ENCODE peak calls at places on chromosomes 5 and 9, in ten cellular contexts. N, K, Y, E, M, H, I, S, G and W are unnamed samples.

GRCh38 chr5:151740958-151741373 is 17.5 kb downstream of the ATOX1 start:
- DNase-seq in E (no peak), H (peak), G (no peak), I (no peak), N (no peak), Y (no peak), K (no peak), S (no peak), M (no peak), W (no peak)

GRCh38 chr5:56316302-56316994 is 83.3 kb upstream of the ANKRD55 start:
- DNase-seq in G (no peak), H (no peak), S (no peak), M (no peak), I (no peak), E (no peak), Y (no peak), K (no peak), N (no peak), W (no peak)

GRCh38 chr9:82101475-82101874 is 112.9 kb downstream of the SPATA31D1 start:
- DNase-seq in M (no peak), K (no peak), E (no peak), H (peak), S (no peak), G (no peak), I (peak), Y (no peak), N (no peak), W (no peak)

GRCh38 chr9:15205632-15206243 is 101.3 kb downstream of the TTC39B start:
- DNase-seq in K (no peak), E (no peak), G (no peak), M (no peak), H (peak), N (no peak), Y (no peak), S (no peak), I (no peak), W (no peak)

GRCh38 chr9:78127271-78128225 is 95.9 kb upstream of the GNAQ start:
- DNase-seq in N (no peak), S (no peak), M (no peak), G (no peak), K (no peak), E (no peak), I (no peak), Y (peak), H (no peak), W (no peak)

GRCh38 chr9:96376926-96377874 is 6.3 kb downstream of the SLC35D2 start:
- DNase-seq in S (peak), N (peak), M (peak), E (no peak), Y (no peak), G (no peak), I (no peak), H (peak), K (no peak), W (no peak)

GRCh38 chr9:105346273-105346672 is 101.6 kb upstream of the FSD1L start:
- DNase-seq in Y (no peak), M (no peak), I (no peak), E (no peak), S (no peak), G (no peak), H (no peak), K (no peak), N (no peak), W (no peak)

GRCh38 chr5:95327211-95327610 is 42.3 kb upstream of the MCTP1 start:
- DNase-seq in M (no peak), Y (no peak), G (no peak), I (no peak), H (no peak), N (no peak), E (no peak), S (no peak), K (no peak), W (no peak)

GRCh38 chr9:85062385-85062784 is 392.9 kb downstream of the NTRK2 start:
- DNase-seq in K (no peak), Y (no peak), S (no peak), G (no peak), H (no peak), I (no peak), E (no peak), M (no peak), N (no peak), W (no peak)

GRCh38 chr9:134607971-134608370 is 33.6 kb upstream of the COL5A1 start:
- DNase-seq in G (peak), M (no peak), K (no peak), S (no peak), I (no peak), N (no peak), Y (no peak), H (peak), E (no peak), W (no peak)

GRCh38 chr9:118595719-118596305 is 773.4 kb downstream of the BRINP1 start:
- DNase-seq in N (no peak), G (no peak), I (peak), Y (peak), H (peak), S (no peak), E (no peak), K (no peak), M (no peak), W (no peak)

GRCh38 chr5:33761139-33761538 is 130.7 kb downstream of the ADAMTS12 start:
- DNase-seq in E (no peak), G (no peak), Y (no peak), I (no peak), K (no peak), N (no peak), H (peak), S (no peak), M (no peak), W (no peak)

GRCh38 chr9:134294228-134295071 is 31.8 kb upstream of the RXRA start:
- DNase-seq in E (no peak), S (peak), Y (no peak), M (no peak), G (peak), N (no peak), I (no peak), H (peak), K (peak), W (no peak)

GRCh38 chr9:21549890-21550289 is 67.8 kb upstream of the IFNE start:
- DNase-seq in N (no peak), K (no peak), M (no peak), I (no peak), E (no peak), Y (no peak), S (no peak), H (no peak), G (no peak), W (no peak)

GRCh38 chr5:675876-676698 is 17.1 kb downstream of the TPPP start:
- DNase-seq in N (peak), Y (peak), I (peak), H (no peak), E (no peak), G (no peak), M (no peak), K (peak), S (peak), W (no peak)

GRCh38 chr5:156201793-156202388 is 125.1 kb upstream of the SGCD start:
- DNase-seq in S (no peak), H (peak), I (no peak), N (no peak), E (peak), Y (no peak), M (no peak), G (no peak), K (no peak), W (no peak)

GRCh38 chr5:9468070-9468388 is 77.8 kb downstream of the SEMA5A start:
- DNase-seq in Y (no peak), K (no peak), H (peak), E (peak), M (no peak), N (peak), I (no peak), S (no peak), G (no peak), W (no peak)

GRCh38 chr9:136347472-136348256 is 15.9 kb downstream of the DNLZ start:
- DNase-seq in N (no peak), K (peak), H (no peak), Y (no peak), M (no peak), I (no peak), E (no peak), G (no peak), S (no peak), W (no peak)

GRCh38 chr5:31987985-31988710 is 186.0 kb downstream of the GOLPH3 start:
- DNase-seq in M (no peak), E (peak), H (peak), G (no peak), K (no peak), Y (no peak), I (no peak), N (no peak), S (no peak), W (peak)

GRCh38 chr9:34500623-34501267 is 22.0 kb downstream of the ENHO start:
- DNase-seq in M (peak), K (peak), H (peak), Y (peak), I (peak), S (peak), E (no peak), N (peak), G (peak), W (peak)

GRCh38 chr5:138655530-138656245 is 80.5 kb upstream of the HSPA9 start:
- DNase-seq in N (no peak), H (no peak), E (no peak), K (peak), S (no peak), I (no peak), G (peak), Y (peak), M (no peak), W (no peak)

GRCh38 chr9:137605146-137606004 is at the start of gene ARRDC1:
- DNase-seq in N (peak), K (peak), H (peak), S (peak), I (peak), G (peak), Y (peak), E (no peak), M (peak), W (no peak)

GRCh38 chr9:133761641-133762248 is 23.6 kb upstream of the SARDH start:
- DNase-seq in M (no peak), E (no peak), G (no peak), H (no peak), I (no peak), S (no peak), N (peak), K (peak), Y (no peak), W (no peak)

GRCh38 chr5:142830241-142831018 is 60.3 kb downstream of the ARHGAP26 start:
- DNase-seq in K (no peak), G (no peak), M (no peak), E (peak), I (no peak), H (peak), Y (no peak), N (no peak), S (no peak), W (peak)

GRCh38 chr9:32589083-32589713 is 16.2 kb upstream of the NDUFB6 start:
- DNase-seq in I (peak), G (no peak), M (no peak), Y (no peak), N (no peak), E (no peak), H (peak), S (no peak), K (no peak), W (peak)

GRCh38 chr9:114163517-114163924 is 8.2 kb downstream of the COL27A1 start:
- DNase-seq in H (peak), I (no peak), N (no peak), S (peak), K (no peak), Y (no peak), G (no peak), M (peak), E (no peak), W (no peak)

GRCh38 chr5:23139338-23140171 is 286.4 kb upstream of the CDH12 start:
- DNase-seq in E (no peak), I (peak), K (no peak), N (no peak), G (no peak), H (peak), S (no peak), Y (no peak), M (no peak), W (no peak)
- TF ChIP-seq CTCF in E (no peak), I (peak), K (peak), N (no peak), G (peak), H (no peak), S (peak), Y (peak), M (no peak), W (no peak)

GRCh38 chr5:16932401-16932800 is 3.7 kb downstream of the MYO10 start:
- DNase-seq in Y (no peak), K (no peak), N (no peak), G (no peak), H (no peak), I (no peak), M (no peak), S (no peak), E (no peak), W (no peak)

GRCh38 chr5:16933337-16933736 is 2.8 kb downstream of the MYO10 start:
- DNase-seq in S (no peak), N (no peak), E (no peak), Y (no peak), K (no peak), I (no peak), G (no peak), H (no peak), M (no peak), W (no peak)

GRCh38 chr5:16934669-16935068 is 1.4 kb downstream of the MYO10 start:
- DNase-seq in G (no peak), H (peak), N (no peak), M (no peak), Y (no peak), K (no peak), E (no peak), I (no peak), S (no peak), W (no peak)

GRCh38 chr5:16935271-16936149 is 578 bp downstream of the MYO10 start:
- DNase-seq in Y (no peak), M (peak), S (peak), H (peak), I (peak), E (no peak), N (peak), K (peak), G (peak), W (no peak)

GRCh38 chr5:16934123-16934522 is 2.0 kb downstream of the MYO10 start:
- DNase-seq in M (peak), E (no peak), N (peak), Y (no peak), I (peak), H (peak), K (peak), G (peak), S (peak), W (no peak)
- H3K4me3 ChIP-seq in M (peak), E (peak), N (no peak), Y (peak), I (no peak), H (peak), K (no peak), G (peak), S (peak), W (peak)

DNA sequence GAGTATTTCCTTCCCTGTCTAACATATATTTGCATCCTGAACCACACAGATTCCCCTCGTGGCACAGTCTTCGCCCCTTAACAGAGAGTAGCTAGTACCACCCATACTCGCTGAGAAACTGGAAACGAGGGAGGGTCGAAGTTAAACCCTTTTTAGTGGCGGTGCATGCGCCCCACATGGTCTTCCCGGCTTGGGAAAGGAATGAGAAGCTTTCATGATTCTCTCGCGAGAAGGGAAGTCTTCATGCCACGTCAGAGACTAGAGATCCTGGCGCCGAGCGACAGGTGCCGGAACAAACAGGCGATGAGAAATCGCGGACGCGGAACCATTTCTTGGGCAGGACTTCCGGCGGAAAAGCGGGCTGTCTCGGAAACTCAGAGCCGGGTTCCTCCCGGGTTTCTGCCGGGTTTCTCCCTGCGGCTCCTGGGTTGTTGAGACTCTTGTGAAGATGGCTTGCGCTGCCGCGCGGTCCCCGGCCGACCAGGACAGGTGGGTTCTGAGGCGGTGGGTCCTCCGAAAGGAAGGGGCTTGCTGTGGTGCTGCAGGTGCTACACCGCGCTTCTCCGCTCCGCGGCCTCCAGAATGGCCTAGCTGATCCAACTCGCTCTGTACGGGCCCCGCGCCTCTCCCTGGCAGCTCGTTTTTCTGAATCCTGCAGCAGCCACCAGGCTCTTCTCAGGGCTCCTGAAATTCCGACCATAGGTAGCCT is at the start of gene SRP19:
- DNase-seq in S (peak), K (peak), G (peak), Y (peak), H (peak), E (peak), M (peak), I (peak), N (peak), W (peak)
- TF ChIP-seq CTCF in S (no peak), K (no peak), G (peak), Y (no peak), H (no peak), E (no peak), M (no peak), I (no peak), N (no peak), W (no peak)

GRCh38 chr5:27008604-27009564 is 29.5 kb downstream of the CDH9 start:
- DNase-seq in E (no peak), M (no peak), G (no peak), S (no peak), N (no peak), K (no peak), Y (no peak), I (no peak), H (no peak), W (no peak)
- H3K4me3 ChIP-seq in E (no peak), M (no peak), G (no peak), S (no peak), N (no peak), K (no peak), Y (no peak), I (no peak), H (no peak), W (no peak)

GRCh38 chr9:103789686-103790085 is 304.4 kb upstream of the SMC2 start:
- DNase-seq in M (no peak), N (no peak), K (no peak), H (no peak), E (no peak), G (no peak), I (peak), S (no peak), Y (no peak), W (no peak)
- TF ChIP-seq CTCF in M (no peak), N (no peak), K (peak), H (peak), E (peak), G (peak), I (peak), S (peak), Y (no peak), W (no peak)

DNA sequence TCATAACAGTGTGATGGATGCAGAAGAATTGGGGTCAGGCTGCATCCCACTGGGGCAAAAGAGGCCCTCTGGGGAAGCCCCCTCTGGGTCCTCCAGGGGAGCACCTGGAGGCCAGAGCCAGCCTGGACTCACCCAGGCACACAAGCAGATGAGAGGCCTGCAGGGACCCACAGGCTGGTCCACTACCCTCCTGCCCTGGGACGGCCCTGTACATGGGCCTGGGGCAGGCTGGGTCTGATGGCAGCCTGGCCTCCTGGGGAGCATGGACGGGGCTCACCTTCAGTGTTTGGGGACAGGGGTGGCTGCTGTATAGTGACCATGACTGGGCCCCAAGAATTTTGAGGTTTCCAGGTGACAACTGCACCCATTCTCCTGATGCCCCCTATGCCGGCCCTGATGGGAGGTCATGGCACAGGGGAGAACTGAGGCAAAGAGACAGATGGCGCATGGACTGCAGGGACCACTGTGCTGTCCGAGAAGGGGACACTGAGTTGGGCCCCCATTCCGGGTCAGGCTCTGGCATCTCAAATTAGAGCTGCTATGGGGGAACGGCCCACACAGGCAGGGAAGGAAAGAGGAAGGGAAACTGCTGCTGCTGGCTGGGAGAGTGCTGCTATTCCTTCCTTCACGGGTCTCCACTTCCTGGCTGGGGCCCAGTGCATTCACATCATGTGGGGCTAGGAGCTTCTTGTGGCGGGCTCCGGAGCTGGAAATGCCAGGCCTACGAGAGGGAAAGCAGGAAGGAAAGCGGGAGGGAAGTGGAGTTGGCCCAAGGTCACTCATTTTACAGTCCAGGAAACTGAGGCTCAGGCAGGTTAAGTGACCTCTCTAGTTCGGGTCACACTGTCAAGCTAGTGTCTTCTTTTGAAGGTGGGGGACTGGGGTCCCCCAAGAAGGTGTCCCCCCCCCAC is 1.5 kb upstream of the CARD19 start:
- DNase-seq in Y (peak), I (peak), G (peak), S (peak), K (no peak), H (no peak), E (no peak), M (no peak), N (peak), W (no peak)
- H3K4me3 ChIP-seq in Y (peak), I (peak), G (peak), S (peak), K (peak), H (peak), E (peak), M (peak), N (no peak), W (peak)

GRCh38 chr5:10987881-10988504 is 227.0 kb upstream of the DAP start:
- DNase-seq in G (peak), N (peak), S (peak), Y (peak), H (peak), E (no peak), I (peak), K (peak), M (peak), W (no peak)
- TF ChIP-seq CTCF in G (peak), N (no peak), S (peak), Y (peak), H (peak), E (peak), I (peak), K (peak), M (peak), W (peak)

GRCh38 chr9:87445646-87446045 is 52.0 kb upstream of the DAPK1 start:
- DNase-seq in I (peak), Y (peak), M (peak), S (peak), N (no peak), H (no peak), G (peak), E (no peak), K (no peak), W (no peak)
- H3K4me3 ChIP-seq in I (no peak), Y (peak), M (no peak), S (no peak), N (no peak), H (no peak), G (no peak), E (no peak), K (no peak), W (no peak)

DNA sequence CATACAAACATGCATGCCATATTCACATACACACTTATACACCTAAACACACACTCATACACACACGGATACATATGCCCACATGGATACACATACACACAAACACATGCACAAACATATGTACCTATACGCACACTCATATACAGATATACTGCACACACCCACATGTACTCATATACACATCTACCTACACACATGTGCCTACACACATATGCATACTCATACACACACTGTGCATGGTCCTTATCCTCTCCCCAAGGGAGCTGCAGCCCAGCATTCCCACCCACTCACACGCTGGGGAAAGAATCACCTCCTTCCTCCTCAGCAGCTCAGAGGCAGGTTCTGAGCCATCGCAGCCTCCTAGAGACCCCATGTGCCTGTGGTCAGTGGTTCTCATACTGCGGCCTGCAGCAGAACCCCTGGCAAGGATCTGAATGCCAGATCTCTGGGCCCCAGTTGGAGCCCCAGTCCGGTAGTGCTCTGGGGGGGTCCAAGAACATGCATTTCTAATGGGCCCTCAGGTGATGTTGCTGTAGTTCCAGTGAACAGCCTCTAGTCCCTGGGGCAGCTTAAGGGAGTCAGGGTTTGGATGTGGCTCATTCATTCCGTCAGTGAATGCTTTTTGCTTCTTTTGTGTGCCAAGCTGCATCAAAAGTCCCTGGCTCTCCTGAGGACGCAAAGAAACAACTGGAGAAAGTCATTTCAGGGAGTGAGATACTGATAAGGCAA is 39.0 kb downstream of the SEMA4D start:
- DNase-seq in G (no peak), M (no peak), H (no peak), Y (no peak), K (no peak), S (no peak), N (no peak), I (no peak), E (no peak), W (no peak)
- TF ChIP-seq CTCF in G (no peak), M (no peak), H (no peak), Y (no peak), K (no peak), S (no peak), N (no peak), I (no peak), E (no peak), W (no peak)

GRCh38 chr9:108978121-108978694 is 35.1 kb downstream of the CTNNAL1 start:
- DNase-seq in N (no peak), S (no peak), K (no peak), E (no peak), I (no peak), H (no peak), Y (no peak), G (no peak), M (no peak), W (no peak)
- H3K4me3 ChIP-seq in N (no peak), S (no peak), K (no peak), E (no peak), I (no peak), H (no peak), Y (no peak), G (no peak), M (no peak), W (no peak)